ENCODE peak calls at places on chromosomes 13 and 19, in ten cellular contexts. One of them, this sample, is unnamed.

GRCh38 chr19:56105090-56105701 is 15.9 kb downstream of the ZNF787 start:
- DNase-seq in SW480: no peak
- DNase-seq in heart left ventricle: peak; percentile 59
- DNase-seq in T-helper 2 cell: no peak
- DNase-seq in Peyer's patch: peak; percentile 76
- DNase-seq in stimulated activated CD4-positive, alpha-beta T cell treated with anti-CD3 and anti-CD28 coated beads, TNF-alpha, amount 100 ng/mL, for 4 hours: no peak
- DNase-seq in ureter: peak; percentile 80
- DNase-seq in tibial nerve: peak; percentile 52
- DNase-seq in endothelial cell: peak; percentile 79
- DNase-seq in AG10803: peak; percentile 53
- DNase-seq in this sample: peak; percentile 87

GRCh38 chr13:24341439-24341838 is 32.1 kb downstream of the C1QTNF9 start:
- DNase-seq in SW480: no peak
- DNase-seq in heart left ventricle: no peak
- DNase-seq in T-helper 2 cell: no peak
- DNase-seq in Peyer's patch: no peak
- DNase-seq in stimulated activated CD4-positive, alpha-beta T cell treated with anti-CD3 and anti-CD28 coated beads, TNF-alpha, amount 100 ng/mL, for 4 hours: no peak
- DNase-seq in ureter: no peak
- DNase-seq in tibial nerve: no peak
- DNase-seq in endothelial cell: no peak
- DNase-seq in AG10803: peak; percentile 34
- DNase-seq in this sample: no peak

GRCh38 chr19:10189631-10190425 is 4.9 kb downstream of the DNMT1 start:
- DNase-seq in SW480: no peak
- DNase-seq in heart left ventricle: no peak
- DNase-seq in T-helper 2 cell: no peak
- DNase-seq in Peyer's patch: no peak
- DNase-seq in stimulated activated CD4-positive, alpha-beta T cell treated with anti-CD3 and anti-CD28 coated beads, TNF-alpha, amount 100 ng/mL, for 4 hours: no peak
- DNase-seq in ureter: no peak
- DNase-seq in tibial nerve: no peak
- DNase-seq in endothelial cell: no peak
- DNase-seq in AG10803: peak; percentile 4
- DNase-seq in this sample: no peak

GRCh38 chr19:5403968-5404640 is 51.1 kb upstream of the ZNRF4 start:
- DNase-seq in SW480: peak; percentile 70
- DNase-seq in heart left ventricle: peak; percentile 75
- DNase-seq in T-helper 2 cell: peak; percentile 23
- DNase-seq in Peyer's patch: no peak
- DNase-seq in stimulated activated CD4-positive, alpha-beta T cell treated with anti-CD3 and anti-CD28 coated beads, TNF-alpha, amount 100 ng/mL, for 4 hours: peak; percentile 17
- DNase-seq in ureter: peak; percentile 81
- DNase-seq in tibial nerve: peak; percentile 36
- DNase-seq in endothelial cell: peak; percentile 95
- DNase-seq in AG10803: peak; percentile 78
- DNase-seq in this sample: peak; percentile 84

GRCh38 chr13:108983273-108983672 is 353.9 kb downstream of the MYO16 start:
- DNase-seq in SW480: no peak
- DNase-seq in heart left ventricle: no peak
- DNase-seq in T-helper 2 cell: no peak
- DNase-seq in Peyer's patch: no peak
- DNase-seq in stimulated activated CD4-positive, alpha-beta T cell treated with anti-CD3 and anti-CD28 coated beads, TNF-alpha, amount 100 ng/mL, for 4 hours: no peak
- DNase-seq in ureter: no peak
- DNase-seq in tibial nerve: no peak
- DNase-seq in endothelial cell: no peak
- DNase-seq in AG10803: no peak
- DNase-seq in this sample: no peak

GRCh38 chr13:91100944-91101343 is 246.5 kb upstream of the MIR17HG start:
- DNase-seq in SW480: no peak
- DNase-seq in heart left ventricle: no peak
- DNase-seq in T-helper 2 cell: no peak
- DNase-seq in Peyer's patch: no peak
- DNase-seq in stimulated activated CD4-positive, alpha-beta T cell treated with anti-CD3 and anti-CD28 coated beads, TNF-alpha, amount 100 ng/mL, for 4 hours: no peak
- DNase-seq in ureter: no peak
- DNase-seq in tibial nerve: no peak
- DNase-seq in endothelial cell: no peak
- DNase-seq in AG10803: no peak
- DNase-seq in this sample: no peak

GRCh38 chr13:41905600-41906254 is 55.2 kb downstream of the VWA8 start:
- DNase-seq in SW480: peak; percentile 77
- DNase-seq in heart left ventricle: no peak
- DNase-seq in T-helper 2 cell: no peak
- DNase-seq in Peyer's patch: no peak
- DNase-seq in stimulated activated CD4-positive, alpha-beta T cell treated with anti-CD3 and anti-CD28 coated beads, TNF-alpha, amount 100 ng/mL, for 4 hours: no peak
- DNase-seq in ureter: no peak
- DNase-seq in tibial nerve: no peak
- DNase-seq in endothelial cell: no peak
- DNase-seq in AG10803: peak; percentile 36
- DNase-seq in this sample: no peak

GRCh38 chr13:55577082-55577846 is 1563.5 kb upstream of the PRR20A start:
- DNase-seq in SW480: no peak
- DNase-seq in heart left ventricle: no peak
- DNase-seq in T-helper 2 cell: no peak
- DNase-seq in Peyer's patch: no peak
- DNase-seq in stimulated activated CD4-positive, alpha-beta T cell treated with anti-CD3 and anti-CD28 coated beads, TNF-alpha, amount 100 ng/mL, for 4 hours: no peak
- DNase-seq in ureter: no peak
- DNase-seq in tibial nerve: no peak
- DNase-seq in endothelial cell: no peak
- DNase-seq in AG10803: no peak
- DNase-seq in this sample: no peak

GRCh38 chr13:30047154-30047874 is 196.9 kb upstream of the UBL3 start:
- DNase-seq in SW480: no peak
- DNase-seq in heart left ventricle: no peak
- DNase-seq in T-helper 2 cell: no peak
- DNase-seq in Peyer's patch: no peak
- DNase-seq in stimulated activated CD4-positive, alpha-beta T cell treated with anti-CD3 and anti-CD28 coated beads, TNF-alpha, amount 100 ng/mL, for 4 hours: no peak
- DNase-seq in ureter: no peak
- DNase-seq in tibial nerve: no peak
- DNase-seq in endothelial cell: no peak
- DNase-seq in AG10803: no peak
- DNase-seq in this sample: no peak

GRCh38 chr19:42423462-42424344 is 3.5 kb downstream of the LIPE start:
- DNase-seq in SW480: peak; percentile 99
- DNase-seq in heart left ventricle: peak; percentile 89
- DNase-seq in T-helper 2 cell: peak; percentile 79
- DNase-seq in Peyer's patch: peak; percentile 95
- DNase-seq in stimulated activated CD4-positive, alpha-beta T cell treated with anti-CD3 and anti-CD28 coated beads, TNF-alpha, amount 100 ng/mL, for 4 hours: peak; percentile 89
- DNase-seq in ureter: peak; percentile 92
- DNase-seq in tibial nerve: peak; percentile 48
- DNase-seq in endothelial cell: peak; percentile 75
- DNase-seq in AG10803: peak; percentile 90
- DNase-seq in this sample: peak; percentile 95

GRCh38 chr13:99473515-99473914 is 27.8 kb upstream of the TM9SF2 start:
- DNase-seq in SW480: no peak
- DNase-seq in heart left ventricle: no peak
- DNase-seq in T-helper 2 cell: no peak
- DNase-seq in Peyer's patch: no peak
- DNase-seq in stimulated activated CD4-positive, alpha-beta T cell treated with anti-CD3 and anti-CD28 coated beads, TNF-alpha, amount 100 ng/mL, for 4 hours: no peak
- DNase-seq in ureter: no peak
- DNase-seq in tibial nerve: no peak
- DNase-seq in endothelial cell: no peak
- DNase-seq in AG10803: no peak
- DNase-seq in this sample: no peak

GRCh38 chr19:17832443-17833208 is 11.3 kb upstream of the INSL3 start:
- DNase-seq in SW480: no peak
- DNase-seq in heart left ventricle: no peak
- DNase-seq in T-helper 2 cell: no peak
- DNase-seq in Peyer's patch: no peak
- DNase-seq in stimulated activated CD4-positive, alpha-beta T cell treated with anti-CD3 and anti-CD28 coated beads, TNF-alpha, amount 100 ng/mL, for 4 hours: no peak
- DNase-seq in ureter: no peak
- DNase-seq in tibial nerve: no peak
- DNase-seq in endothelial cell: no peak
- DNase-seq in AG10803: no peak
- DNase-seq in this sample: no peak

GRCh38 chr19:8592231-8593009 is 15.2 kb upstream of the MYO1F start:
- DNase-seq in SW480: no peak
- DNase-seq in heart left ventricle: peak; percentile 92
- DNase-seq in T-helper 2 cell: peak; percentile 85
- DNase-seq in Peyer's patch: peak; percentile 93
- DNase-seq in stimulated activated CD4-positive, alpha-beta T cell treated with anti-CD3 and anti-CD28 coated beads, TNF-alpha, amount 100 ng/mL, for 4 hours: peak; percentile 85
- DNase-seq in ureter: peak; percentile 96
- DNase-seq in tibial nerve: peak; percentile 99
- DNase-seq in endothelial cell: peak; percentile 99
- DNase-seq in AG10803: peak; percentile 88
- DNase-seq in this sample: peak; percentile 96

GRCh38 chr19:2726160-2726855 is 5.1 kb upstream of the DIRAS1 start:
- DNase-seq in SW480: no peak
- DNase-seq in heart left ventricle: no peak
- DNase-seq in T-helper 2 cell: no peak
- DNase-seq in Peyer's patch: no peak
- DNase-seq in stimulated activated CD4-positive, alpha-beta T cell treated with anti-CD3 and anti-CD28 coated beads, TNF-alpha, amount 100 ng/mL, for 4 hours: no peak
- DNase-seq in ureter: no peak
- DNase-seq in tibial nerve: no peak
- DNase-seq in endothelial cell: no peak
- DNase-seq in AG10803: no peak
- DNase-seq in this sample: no peak

GRCh38 chr13:45179428-45179827 is 21.4 kb downstream of the KCTD4 start:
- DNase-seq in SW480: no peak
- DNase-seq in heart left ventricle: no peak
- DNase-seq in T-helper 2 cell: no peak
- DNase-seq in Peyer's patch: no peak
- DNase-seq in stimulated activated CD4-positive, alpha-beta T cell treated with anti-CD3 and anti-CD28 coated beads, TNF-alpha, amount 100 ng/mL, for 4 hours: no peak
- DNase-seq in ureter: no peak
- DNase-seq in tibial nerve: no peak
- DNase-seq in endothelial cell: no peak
- DNase-seq in AG10803: no peak
- DNase-seq in this sample: no peak

GRCh38 chr13:94065741-94066140 is 413.7 kb downstream of the DCT start:
- DNase-seq in SW480: no peak
- DNase-seq in heart left ventricle: no peak
- DNase-seq in T-helper 2 cell: no peak
- DNase-seq in Peyer's patch: no peak
- DNase-seq in stimulated activated CD4-positive, alpha-beta T cell treated with anti-CD3 and anti-CD28 coated beads, TNF-alpha, amount 100 ng/mL, for 4 hours: no peak
- DNase-seq in ureter: no peak
- DNase-seq in tibial nerve: no peak
- DNase-seq in endothelial cell: no peak
- DNase-seq in AG10803: peak; percentile 18
- DNase-seq in this sample: no peak

GRCh38 chr19:5109560-5109959 is 140.6 kb downstream of the KDM4B start:
- DNase-seq in SW480: no peak
- DNase-seq in heart left ventricle: no peak
- DNase-seq in T-helper 2 cell: no peak
- DNase-seq in Peyer's patch: no peak
- DNase-seq in stimulated activated CD4-positive, alpha-beta T cell treated with anti-CD3 and anti-CD28 coated beads, TNF-alpha, amount 100 ng/mL, for 4 hours: no peak
- DNase-seq in ureter: no peak
- DNase-seq in tibial nerve: no peak
- DNase-seq in endothelial cell: no peak
- DNase-seq in AG10803: no peak
- DNase-seq in this sample: no peak

GRCh38 chr19:33311326-33311682 is 9.0 kb upstream of the CEBPA start:
- DNase-seq in SW480: no peak
- DNase-seq in heart left ventricle: peak; percentile 20
- DNase-seq in T-helper 2 cell: no peak
- DNase-seq in Peyer's patch: no peak
- DNase-seq in stimulated activated CD4-positive, alpha-beta T cell treated with anti-CD3 and anti-CD28 coated beads, TNF-alpha, amount 100 ng/mL, for 4 hours: no peak
- DNase-seq in ureter: no peak
- DNase-seq in tibial nerve: no peak
- DNase-seq in endothelial cell: no peak
- DNase-seq in AG10803: no peak
- DNase-seq in this sample: no peak

GRCh38 chr13:99228737-99229691 is 28.4 kb downstream of the UBAC2 start:
- DNase-seq in SW480: peak; percentile 53
- DNase-seq in heart left ventricle: no peak
- DNase-seq in T-helper 2 cell: no peak
- DNase-seq in Peyer's patch: no peak
- DNase-seq in stimulated activated CD4-positive, alpha-beta T cell treated with anti-CD3 and anti-CD28 coated beads, TNF-alpha, amount 100 ng/mL, for 4 hours: no peak
- DNase-seq in ureter: no peak
- DNase-seq in tibial nerve: no peak
- DNase-seq in endothelial cell: no peak
- DNase-seq in AG10803: peak; percentile 92
- DNase-seq in this sample: no peak

GRCh38 chr13:73835138-73835721 is 299.0 kb downstream of the KLF12 start:
- DNase-seq in SW480: peak; percentile 51
- DNase-seq in heart left ventricle: no peak
- DNase-seq in T-helper 2 cell: no peak
- DNase-seq in Peyer's patch: no peak
- DNase-seq in stimulated activated CD4-positive, alpha-beta T cell treated with anti-CD3 and anti-CD28 coated beads, TNF-alpha, amount 100 ng/mL, for 4 hours: no peak
- DNase-seq in ureter: no peak
- DNase-seq in tibial nerve: no peak
- DNase-seq in endothelial cell: no peak
- DNase-seq in AG10803: peak; percentile 42
- DNase-seq in this sample: no peak

GRCh38 chr13:19673473-19674430 is 40.3 kb downstream of the MPHOSPH8 start:
- DNase-seq in SW480: no peak
- DNase-seq in heart left ventricle: no peak
- DNase-seq in T-helper 2 cell: no peak
- DNase-seq in Peyer's patch: no peak
- DNase-seq in stimulated activated CD4-positive, alpha-beta T cell treated with anti-CD3 and anti-CD28 coated beads, TNF-alpha, amount 100 ng/mL, for 4 hours: no peak
- DNase-seq in ureter: no peak
- DNase-seq in tibial nerve: no peak
- DNase-seq in endothelial cell: no peak
- DNase-seq in AG10803: no peak
- DNase-seq in this sample: no peak